ENCODE peak calls at places on chromosomes 11 and 22, in four cellular contexts. One of them, this sample, is unnamed.
A peak's percentile ranks its signal among the peaks of the same experiment; 100 is the strongest.

GRCh38 chr22:19823191-19823590 is 31.5 kb downstream of the GNB1L start:
- DNase-seq in K562: no peak
- DNase-seq in IMR-90: no peak
- DNase-seq in A549: no peak
- DNase-seq in this sample: peak; percentile 27

GRCh38 chr11:102664001-102664752 is 39.0 kb upstream of the MMP20 start:
- DNase-seq in K562: peak; percentile 30
- DNase-seq in IMR-90: no peak
- DNase-seq in A549: peak; percentile 16
- DNase-seq in this sample: no peak

GRCh38 chr22:47629273-47629711 is 866.8 kb downstream of the TBC1D22A start:
- DNase-seq in K562: no peak
- DNase-seq in IMR-90: no peak
- DNase-seq in A549: no peak
- DNase-seq in this sample: no peak

GRCh38 chr11:91795139-91795887 is 429.3 kb upstream of the FAT3 start:
- DNase-seq in K562: no peak
- DNase-seq in IMR-90: no peak
- DNase-seq in A549: no peak
- DNase-seq in this sample: no peak

GRCh38 chr22:41217553-41218157 is 12.5 kb downstream of the L3MBTL2 start:
- DNase-seq in K562: peak; percentile 10
- DNase-seq in IMR-90: peak; percentile 92
- DNase-seq in A549: no peak
- DNase-seq in this sample: no peak

GRCh38 chr11:134468081-134468668 is 56.1 kb upstream of the B3GAT1 start:
- DNase-seq in K562: no peak
- DNase-seq in IMR-90: no peak
- DNase-seq in A549: no peak
- DNase-seq in this sample: no peak

GRCh38 chr22:41722496-41722895 is 23.2 kb downstream of the MEI1 start:
- DNase-seq in K562: no peak
- DNase-seq in IMR-90: no peak
- DNase-seq in A549: no peak
- DNase-seq in this sample: no peak

GRCh38 chr11:210803-211180 is 3.3 kb downstream of the RIC8A start:
- DNase-seq in K562: no peak
- DNase-seq in IMR-90: no peak
- DNase-seq in A549: no peak
- DNase-seq in this sample: no peak

GRCh38 chr11:122882809-122883681 is 486 bp downstream of the JHY start:
- DNase-seq in K562: no peak
- DNase-seq in IMR-90: peak; percentile 55
- DNase-seq in A549: peak; percentile 67
- DNase-seq in this sample: peak; percentile 86

GRCh38 chr22:25404923-25405853 is 159.3 kb upstream of the GRK3 start:
- DNase-seq in K562: peak; percentile 78
- DNase-seq in IMR-90: peak; percentile 73
- DNase-seq in A549: peak; percentile 42
- DNase-seq in this sample: peak; percentile 85

GRCh38 chr22:23926561-23926960 is 32.4 kb downstream of the MIF start:
- DNase-seq in K562: no peak
- DNase-seq in IMR-90: no peak
- DNase-seq in A549: no peak
- DNase-seq in this sample: no peak

GRCh38 chr22:45608763-45609180 is 62.9 kb upstream of the ATXN10 start:
- DNase-seq in K562: no peak
- DNase-seq in IMR-90: peak; percentile 86
- DNase-seq in A549: peak; percentile 40
- DNase-seq in this sample: no peak

GRCh38 chr11:8338138-8338537 is 74.5 kb upstream of the LMO1 start:
- DNase-seq in K562: peak; percentile 60
- DNase-seq in IMR-90: peak; percentile 12
- DNase-seq in A549: peak; percentile 40
- DNase-seq in this sample: peak; percentile 94

GRCh38 chr11:11502303-11502828 is 119.4 kb downstream of the GALNT18 start:
- DNase-seq in K562: no peak
- DNase-seq in IMR-90: no peak
- DNase-seq in A549: no peak
- DNase-seq in this sample: peak; percentile 47

GRCh38 chr11:111949519-111950426 is 12.6 kb downstream of the DIXDC1 start:
- DNase-seq in K562: peak; percentile 56
- DNase-seq in IMR-90: no peak
- DNase-seq in A549: no peak
- DNase-seq in this sample: no peak

GRCh38 chr11:108538022-108538424 is 39.8 kb upstream of the POGLUT3 start:
- DNase-seq in K562: no peak
- DNase-seq in IMR-90: no peak
- DNase-seq in A549: no peak
- DNase-seq in this sample: no peak

GRCh38 chr11:46554205-46555162 is 39.3 kb downstream of the AMBRA1 start:
- DNase-seq in K562: no peak
- DNase-seq in IMR-90: peak; percentile 80
- DNase-seq in A549: peak; percentile 84
- DNase-seq in this sample: no peak

GRCh38 chr11:12133539-12134238 is 23.3 kb downstream of the MICAL2 start:
- DNase-seq in K562: no peak
- DNase-seq in IMR-90: no peak
- DNase-seq in A549: no peak
- DNase-seq in this sample: no peak

GRCh38 chr11:120088056-120088455 is 49.9 kb downstream of the TRIM29 start:
- DNase-seq in K562: no peak
- DNase-seq in IMR-90: no peak
- DNase-seq in A549: no peak
- DNase-seq in this sample: no peak

GRCh38 chr11:87347860-87348259 is 310.1 kb downstream of the TMEM135 start:
- DNase-seq in K562: peak; percentile 7
- DNase-seq in IMR-90: no peak
- DNase-seq in A549: no peak
- DNase-seq in this sample: no peak

GRCh38 chr11:113989381-113989780 is 14.5 kb downstream of the HTR3A start:
- DNase-seq in K562: no peak
- DNase-seq in IMR-90: no peak
- DNase-seq in A549: no peak
- DNase-seq in this sample: no peak

GRCh38 chr11:114683007-114683406 is 4.7 kb downstream of the NXPE2 start:
- DNase-seq in K562: no peak
- DNase-seq in IMR-90: no peak
- DNase-seq in A549: no peak
- DNase-seq in this sample: no peak

GRCh38 chr11:69444381-69445130 is 36.9 kb upstream of the LINC01488 start:
- DNase-seq in K562: peak; percentile 97
- DNase-seq in IMR-90: peak; percentile 93
- DNase-seq in A549: peak; percentile 48
- DNase-seq in this sample: no peak

GRCh38 chr11:69662021-69662698 is 13.0 kb downstream of the LTO1 start:
- DNase-seq in K562: no peak
- DNase-seq in IMR-90: no peak
- DNase-seq in A549: no peak
- DNase-seq in this sample: peak; percentile 61

GRCh38 chr11:13009921-13010736 is 1.0 kb downstream of the RASSF10 start:
- DNase-seq in K562: no peak
- DNase-seq in IMR-90: peak; percentile 7
- DNase-seq in A549: peak; percentile 53
- DNase-seq in this sample: peak; percentile 68

GRCh38 chr11:87722756-87723599 is 452.3 kb downstream of the RAB38 start:
- DNase-seq in K562: peak; percentile 16
- DNase-seq in IMR-90: peak; percentile 2
- DNase-seq in A549: peak; percentile 23
- DNase-seq in this sample: peak; percentile 5

GRCh38 chr22:23233746-23234408 is 53.6 kb downstream of the BCR start:
- DNase-seq in K562: no peak
- DNase-seq in IMR-90: peak; percentile 92
- DNase-seq in A549: no peak
- DNase-seq in this sample: peak; percentile 69

GRCh38 chr11:94342250-94342649 is 37.9 kb downstream of the IZUMO1R start:
- DNase-seq in K562: no peak
- DNase-seq in IMR-90: no peak
- DNase-seq in A549: no peak
- DNase-seq in this sample: no peak
- TF ChIP-seq SMC3 in K562: no peak
- TF ChIP-seq SMC3 in IMR-90: no peak
- TF ChIP-seq SMC3 in A549: no peak
- TF ChIP-seq SMC3 in this sample: no peak

GRCh38 chr11:126162286-126163030 is 49.0 kb downstream of the RPUSD4 start:
- DNase-seq in K562: no peak
- DNase-seq in IMR-90: peak; percentile 25
- DNase-seq in A549: no peak
- DNase-seq in this sample: no peak
- TF ChIP-seq SMC3 in K562: no peak
- TF ChIP-seq SMC3 in IMR-90: no peak
- TF ChIP-seq SMC3 in A549: no peak
- TF ChIP-seq SMC3 in this sample: no peak

GRCh38 chr22:50144005-50144614 is 26.4 kb upstream of the PANX2 start:
- DNase-seq in K562: no peak
- DNase-seq in IMR-90: no peak
- DNase-seq in A549: no peak
- DNase-seq in this sample: no peak
- TF ChIP-seq SMC3 in K562: no peak
- TF ChIP-seq SMC3 in IMR-90: no peak
- TF ChIP-seq SMC3 in A549: no peak
- TF ChIP-seq SMC3 in this sample: no peak

GRCh38 chr11:65334696-65335295 is 1.1 kb downstream of the DPF2 start:
- DNase-seq in K562: no peak
- DNase-seq in IMR-90: no peak
- DNase-seq in A549: no peak
- DNase-seq in this sample: no peak

GRCh38 chr11:65329503-65329902 is 4.1 kb upstream of the DPF2 start:
- DNase-seq in K562: no peak
- DNase-seq in IMR-90: no peak
- DNase-seq in A549: no peak
- DNase-seq in this sample: no peak

GRCh38 chr11:65325435-65325834 is 8.2 kb upstream of the DPF2 start:
- DNase-seq in K562: no peak
- DNase-seq in IMR-90: no peak
- DNase-seq in A549: no peak
- DNase-seq in this sample: no peak

GRCh38 chr11:65330544-65330943 is 3.1 kb upstream of the DPF2 start:
- DNase-seq in K562: no peak
- DNase-seq in IMR-90: no peak
- DNase-seq in A549: no peak
- DNase-seq in this sample: no peak

GRCh38 chr11:65329944-65330403 is 3.7 kb upstream of the DPF2 start:
- DNase-seq in K562: peak; percentile 96
- DNase-seq in IMR-90: peak; percentile 92
- DNase-seq in A549: peak; percentile 93
- DNase-seq in this sample: peak; percentile 70
- TF ChIP-seq SMC3 in K562: peak; percentile 68
- TF ChIP-seq SMC3 in IMR-90: peak; percentile 76
- TF ChIP-seq SMC3 in A549: peak; percentile 86
- TF ChIP-seq SMC3 in this sample: peak; percentile 86

GRCh38 chr11:22273781-22274180 is 64.4 kb upstream of the SLC17A6 start:
- DNase-seq in K562: no peak
- DNase-seq in IMR-90: no peak
- DNase-seq in A549: no peak
- DNase-seq in this sample: no peak

GRCh38 chr11:22276535-22276934 is 61.6 kb upstream of the SLC17A6 start:
- DNase-seq in K562: no peak
- DNase-seq in IMR-90: no peak
- DNase-seq in A549: no peak
- DNase-seq in this sample: no peak

GRCh38 chr11:22275600-22275999 is 62.6 kb upstream of the SLC17A6 start:
- DNase-seq in K562: no peak
- DNase-seq in IMR-90: no peak
- DNase-seq in A549: no peak
- DNase-seq in this sample: no peak
- TF ChIP-seq SMC3 in K562: no peak
- TF ChIP-seq SMC3 in IMR-90: no peak
- TF ChIP-seq SMC3 in A549: no peak
- TF ChIP-seq SMC3 in this sample: no peak

DNA sequence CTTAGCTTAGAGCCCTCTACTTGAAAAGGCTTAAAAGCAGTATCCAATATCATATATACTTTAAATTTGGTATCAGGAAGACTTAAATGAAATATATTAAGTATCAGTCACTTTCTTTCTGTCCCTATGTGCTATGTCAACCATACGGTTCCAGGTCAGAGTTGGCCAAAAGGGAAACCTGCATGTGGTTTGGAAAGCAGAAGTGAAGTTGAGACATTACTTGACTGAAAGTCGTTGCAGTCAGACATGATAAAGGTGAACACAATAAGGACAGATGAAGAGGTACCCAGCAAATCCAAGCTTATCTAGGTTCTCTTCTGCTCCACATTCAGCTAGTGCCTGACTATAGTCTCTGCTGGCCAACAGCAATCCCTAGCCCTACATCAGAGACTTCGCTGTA is 336.8 kb downstream of the KCNA4 start:
- DNase-seq in K562: no peak
- DNase-seq in IMR-90: no peak
- DNase-seq in A549: no peak
- DNase-seq in this sample: no peak
- TF ChIP-seq SMC3 in K562: no peak
- TF ChIP-seq SMC3 in IMR-90: no peak
- TF ChIP-seq SMC3 in A549: no peak
- TF ChIP-seq SMC3 in this sample: no peak

DNA sequence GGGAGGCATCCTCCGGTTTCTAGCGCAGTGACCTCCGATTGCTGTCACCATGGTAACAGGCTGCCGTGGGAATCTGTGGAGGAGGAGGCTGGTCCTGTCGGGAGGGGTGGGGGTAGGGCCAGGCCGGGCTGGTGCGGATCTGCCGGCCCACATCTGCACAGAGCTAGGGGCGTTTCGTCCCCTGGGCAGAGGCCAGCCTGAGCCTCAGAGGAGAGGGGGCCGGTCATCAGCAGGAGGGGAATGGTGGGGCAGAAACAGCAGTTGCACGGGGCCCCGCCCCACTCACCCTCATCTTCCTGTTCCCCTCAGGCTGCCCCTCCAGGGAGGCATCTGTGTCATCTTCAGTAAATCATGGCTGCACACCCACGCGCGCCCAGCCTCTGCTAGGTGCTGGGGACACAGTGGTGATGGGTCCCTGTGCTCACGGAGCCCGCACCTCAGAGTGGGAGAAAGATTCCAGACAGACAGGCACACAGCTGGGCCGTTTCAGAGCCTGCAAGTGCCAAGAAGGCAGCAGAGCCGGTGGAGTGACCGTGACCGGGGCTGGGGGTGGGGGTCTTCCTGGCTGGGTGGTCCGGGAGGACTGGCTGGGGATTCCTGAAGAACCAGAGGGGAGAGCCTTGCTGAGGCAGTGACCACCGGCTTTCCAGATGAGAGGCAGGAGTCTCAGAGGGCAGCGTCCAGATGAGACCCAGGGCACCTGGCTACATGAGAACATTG is 120.5 kb downstream of the CACNA1I start:
- DNase-seq in K562: peak; percentile 31
- DNase-seq in IMR-90: no peak
- DNase-seq in A549: no peak
- DNase-seq in this sample: peak; percentile 83
- TF ChIP-seq SMC3 in K562: no peak
- TF ChIP-seq SMC3 in IMR-90: no peak
- TF ChIP-seq SMC3 in A549: no peak
- TF ChIP-seq SMC3 in this sample: no peak